ENCODE peak calls at places on chromosomes 16 and 17, in six cellular contexts. X, Q, I, M, T and C are unnamed samples.
A peak's percentile ranks its signal among the peaks of the same experiment; 100 is the strongest.

GRCh38 chr17:71188811-71189492 is 931.9 kb upstream of the SOX9 start:
- DNase-seq in X (peak; percentile 94), Q (peak; percentile 90), I (no peak), M (peak; percentile 86), T (no peak), C (peak; percentile 69)

GRCh38 chr16:79267781-79268180 is 332.8 kb downstream of the MAF start:
- DNase-seq in X (no peak), Q (no peak), I (no peak), M (no peak), T (no peak), C (no peak)

GRCh38 chr16:81350306-81350615 is 35.5 kb downstream of the GAN start:
- DNase-seq in X (peak; percentile 36), Q (no peak), I (no peak), M (peak; percentile 28), T (no peak), C (peak; percentile 12)

GRCh38 chr16:14036869-14037268 is 34.2 kb upstream of the MRTFB start:
- DNase-seq in X (no peak), Q (no peak), I (no peak), M (peak; percentile 53), T (no peak), C (no peak)

GRCh38 chr17:68819465-68819864 is 135.7 kb downstream of the ABCA8 start:
- DNase-seq in X (no peak), Q (no peak), I (no peak), M (no peak), T (no peak), C (no peak)

GRCh38 chr16:21301168-21301894 is 23.2 kb upstream of the CRYM start:
- DNase-seq in X (peak; percentile 65), Q (peak; percentile 91), I (peak; percentile 14), M (peak; percentile 68), T (peak; percentile 67), C (peak; percentile 77)

GRCh38 chr17:35732806-35733136 is 1.3 kb downstream of the RASL10B start:
- DNase-seq in X (no peak), Q (no peak), I (no peak), M (no peak), T (peak; percentile 26), C (no peak)

GRCh38 chr17:80116923-80117380 is 15.6 kb downstream of the GAA start:
- DNase-seq in X (no peak), Q (no peak), I (no peak), M (no peak), T (no peak), C (no peak)

GRCh38 chr17:45730192-45730591 is 53.9 kb upstream of the CRHR1 start:
- DNase-seq in X (no peak), Q (no peak), I (no peak), M (no peak), T (no peak), C (no peak)

GRCh38 chr17:4485676-4486646 is 12.7 kb upstream of the SPNS2 start:
- DNase-seq in X (no peak), Q (no peak), I (peak; percentile 61), M (no peak), T (no peak), C (no peak)

GRCh38 chr17:41836550-41837196 is 641 bp upstream of the NT5C3B start:
- DNase-seq in X (no peak), Q (no peak), I (no peak), M (peak; percentile 5), T (no peak), C (no peak)

GRCh38 chr17:64214950-64215349 is 48.1 kb downstream of the TEX2 start:
- DNase-seq in X (no peak), Q (no peak), I (no peak), M (no peak), T (no peak), C (no peak)

GRCh38 chr17:64103751-64104364 is 26.1 kb downstream of the ERN1 start:
- DNase-seq in X (peak; percentile 20), Q (peak; percentile 76), I (no peak), M (peak; percentile 55), T (no peak), C (peak; percentile 53)

GRCh38 chr16:10385725-10386516 is at the start of gene ATF7IP2:
- DNase-seq in X (peak; percentile 93), Q (peak; percentile 81), I (peak; percentile 90), M (peak; percentile 87), T (peak; percentile 89), C (peak; percentile 90)

GRCh38 chr16:11916524-11917285 is 949 bp upstream of the GSPT1 start:
- DNase-seq in X (no peak), Q (peak; percentile 8), I (no peak), M (peak; percentile 91), T (no peak), C (peak; percentile 50)

GRCh38 chr16:14658063-14658462 is 25.3 kb downstream of the BFAR start:
- DNase-seq in X (peak; percentile 47), Q (peak; percentile 67), I (no peak), M (no peak), T (no peak), C (no peak)

GRCh38 chr17:8991514-8992285 is 26.2 kb upstream of the PIK3R5 start:
- DNase-seq in X (peak; percentile 82), Q (peak; percentile 47), I (peak; percentile 64), M (peak; percentile 59), T (peak; percentile 73), C (peak; percentile 71)

GRCh38 chr16:12819126-12820117 is 15.7 kb upstream of the CPPED1 start:
- DNase-seq in X (peak; percentile 65), Q (peak; percentile 43), I (peak; percentile 60), M (peak; percentile 62), T (peak; percentile 70), C (peak; percentile 66)

GRCh38 chr17:41885733-41886132 is 20.5 kb upstream of the KLHL11 start:
- DNase-seq in X (peak; percentile 27), Q (no peak), I (no peak), M (no peak), T (no peak), C (no peak)

GRCh38 chr17:34487616-34488015 is 91.8 kb upstream of the TMEM132E start:
- DNase-seq in X (no peak), Q (no peak), I (no peak), M (no peak), T (no peak), C (no peak)

GRCh38 chr17:68694791-68695485 is 93.8 kb upstream of the FAM20A start:
- DNase-seq in X (no peak), Q (peak; percentile 78), I (no peak), M (no peak), T (no peak), C (peak; percentile 11)

GRCh38 chr16:3259097-3259496 is 2.7 kb upstream of the MEFV start:
- DNase-seq in X (no peak), Q (no peak), I (no peak), M (peak; percentile 78), T (peak; percentile 68), C (peak; percentile 17)

GRCh38 chr16:68401871-68402747 is 46.2 kb downstream of the SMPD3 start:
- DNase-seq in X (peak; percentile 90), Q (peak; percentile 41), I (no peak), M (peak; percentile 25), T (no peak), C (peak; percentile 5)

GRCh38 chr16:12544477-12545291 is 259.0 kb downstream of the CPPED1 start:
- DNase-seq in X (no peak), Q (no peak), I (no peak), M (no peak), T (no peak), C (no peak)

GRCh38 chr17:64056269-64057005 is 36.0 kb upstream of the ICAM2 start:
- DNase-seq in X (no peak), Q (no peak), I (no peak), M (no peak), T (no peak), C (no peak)

GRCh38 chr16:67993207-67994036 is 5.9 kb downstream of the DPEP2 start:
- DNase-seq in X (peak; percentile 74), Q (peak; percentile 38), I (peak; percentile 79), M (peak; percentile 66), T (peak; percentile 79), C (peak; percentile 73)

GRCh38 chr16:24538756-24539294 is 541 bp upstream of the RBBP6 start:
- DNase-seq in X (no peak), Q (no peak), I (no peak), M (no peak), T (peak; percentile 70), C (no peak)
- TF ChIP-seq CTCF in X (peak; percentile 46), Q (no peak), I (no peak), M (peak; percentile 14), T (peak; percentile 26), C (no peak)

GRCh38 chr16:58123896-58124600 is 5.1 kb downstream of the CFAP20 start:
- DNase-seq in X (no peak), Q (no peak), I (no peak), M (no peak), T (no peak), C (no peak)
- H3K4me3 ChIP-seq in X (no peak overlapping the region), Q (no peak overlapping the region), I (no peak overlapping the region), M (no peak overlapping the region), T (no peak overlapping the region), C (no peak overlapping the region)

GRCh38 chr16:66549284-66550131 is at the start of gene TK2:
- DNase-seq in X (peak; percentile 80), Q (peak; percentile 39), I (peak; percentile 60), M (peak; percentile 73), T (peak; percentile 75), C (peak; percentile 83)
- TF ChIP-seq CTCF in X (peak; percentile 27), Q (peak; percentile 32), I (no peak), M (peak; percentile 9), T (peak; percentile 44), C (no peak)

GRCh38 chr16:77398495-77398894 is 36.3 kb downstream of the ADAMTS18 start:
- DNase-seq in X (no peak), Q (no peak), I (no peak), M (no peak), T (no peak), C (no peak)

GRCh38 chr16:77399066-77399465 is 35.8 kb downstream of the ADAMTS18 start:
- DNase-seq in X (no peak), Q (no peak), I (no peak), M (no peak), T (no peak), C (no peak)

GRCh38 chr16:77399546-77399945 is 35.3 kb downstream of the ADAMTS18 start:
- DNase-seq in X (no peak), Q (no peak), I (no peak), M (no peak), T (no peak), C (no peak)

GRCh38 chr16:77394699-77395098 is 40.1 kb downstream of the ADAMTS18 start:
- DNase-seq in X (no peak), Q (no peak), I (no peak), M (no peak), T (no peak), C (no peak)

DNA sequence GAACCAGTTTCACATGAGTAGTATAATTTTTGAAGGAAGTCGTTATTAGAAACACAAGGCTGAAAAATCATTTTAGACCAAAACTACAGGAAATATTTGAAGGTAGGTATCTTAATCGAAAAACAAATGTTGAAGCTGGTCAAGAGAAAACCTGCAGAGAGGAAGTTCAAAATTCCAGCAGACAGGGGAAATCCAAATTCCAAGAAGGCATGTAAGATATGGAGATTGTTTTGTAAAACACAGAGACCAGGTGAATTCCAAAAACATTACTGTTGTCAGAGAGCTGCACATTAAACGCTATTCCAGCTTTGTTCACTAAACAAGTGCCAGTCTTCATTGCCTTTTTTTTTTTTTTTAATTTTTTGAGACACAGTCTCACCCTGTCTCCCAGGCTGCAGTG is 38.4 kb downstream of the ADAMTS18 start:
- DNase-seq in X (no peak), Q (no peak), I (no peak), M (no peak), T (no peak), C (no peak)
- H3K4me3 ChIP-seq in X (no peak overlapping the region), Q (no peak overlapping the region), I (no peak overlapping the region), M (no peak overlapping the region), T (no peak overlapping the region), C (no peak overlapping the region)

GRCh38 chr16:8905795-8906591 is 23.8 kb downstream of the LITAFD start:
- DNase-seq in X (no peak), Q (no peak), I (no peak), M (no peak), T (no peak), C (no peak)
- TF ChIP-seq CTCF in X (peak; percentile 59), Q (peak; percentile 18), I (no peak), M (peak; percentile 40), T (no peak), C (peak; percentile 26)